ENCODE peak calls at places on chromosomes 4 and X, in eight cellular contexts. D is Ammon's horn; Q is WTC11; M is hepatocyte; L is central memory CD8-positive, alpha-beta T cell; U is hypothalamus; A is aorta; H is AG10803. C is an unnamed sample.

GRCh38 chrX:51420610-51421009 is 75.8 kb downstream of the NUDT11 start:
- DNase-seq in D (peak), A (no peak), H (peak), L (peak), U (no peak), M (peak), Q (no peak), C (no peak)

GRCh38 chr4:602559-602942 is 22.8 kb upstream of the PDE6B start:
- DNase-seq in M (peak), H (no peak), L (no peak), D (peak), Q (peak), A (no peak), U (peak), C (no peak)

GRCh38 chr4:89249716-89250361 is 57.8 kb downstream of the GPRIN3 start:
- DNase-seq in H (no peak), A (no peak), D (no peak), M (no peak), L (no peak), Q (peak), U (no peak), C (no peak)

GRCh38 chrX:32448320-32448719 is 763.0 kb downstream of the DMD start:
- DNase-seq in U (no peak), D (peak), M (no peak), Q (no peak), L (no peak), A (no peak), H (no peak), C (no peak)

GRCh38 chr4:100938698-100939097 is 408.6 kb downstream of the PPP3CA start:
- DNase-seq in Q (no peak), H (no peak), U (no peak), D (no peak), L (no peak), A (no peak), M (no peak), C (no peak)

GRCh38 chrX:10017866-10018265 is 50.7 kb downstream of the CLDN34 start:
- DNase-seq in A (no peak), L (no peak), U (no peak), M (peak), Q (no peak), D (no peak), H (peak), C (no peak)

GRCh38 chrX:119833905-119834304 is 18.9 kb downstream of the UPF3B start:
- DNase-seq in H (no peak), D (no peak), Q (no peak), U (no peak), A (no peak), M (no peak), L (no peak), C (no peak)

GRCh38 chr4:145481164-145481941 is at the start of gene SMAD1:
- DNase-seq in L (no peak), U (peak), H (peak), M (peak), A (peak), Q (peak), D (peak), C (peak)

GRCh38 chr4:98546910-98547544 is 111.4 kb downstream of the TSPAN5 start:
- DNase-seq in L (no peak), M (no peak), D (peak), H (peak), A (no peak), U (peak), Q (peak), C (no peak)

GRCh38 chrX:119488749-119489148 is 20.5 kb downstream of the SLC25A5 start:
- DNase-seq in A (peak), Q (peak), L (no peak), H (peak), M (peak), D (peak), U (peak), C (no peak)

C was measured in left lung.